ENCODE peak calls at places on chromosomes 4 and X, in five cellular contexts. One of them, this sample, is unnamed.
A peak's percentile ranks its signal among the peaks of the same experiment; 100 is the strongest.

GRCh38 chr4:88843067-88843723 is 145.6 kb upstream of the NAP1L5 start:
- DNase-seq in fibroblast of pulmonary artery: no peak
- DNase-seq in NB4: no peak
- DNase-seq in lower leg skin: no peak
- DNase-seq in neural progenitor cell: no peak
- DNase-seq in this sample: no peak

GRCh38 chr4:83644677-83645639 is 109.0 kb downstream of the GPAT3 start:
- DNase-seq in fibroblast of pulmonary artery: peak; percentile 82
- DNase-seq in NB4: peak; percentile 79
- DNase-seq in lower leg skin: no peak
- DNase-seq in neural progenitor cell: peak; percentile 63
- DNase-seq in this sample: peak; percentile 80

GRCh38 chrX:77014655-77015377 is 432.4 kb upstream of the FGF16 start:
- DNase-seq in fibroblast of pulmonary artery: no peak
- DNase-seq in NB4: peak; percentile 20
- DNase-seq in lower leg skin: no peak
- DNase-seq in neural progenitor cell: peak; percentile 92
- DNase-seq in this sample: no peak

GRCh38 chr4:173211838-173212237 is 43.2 kb downstream of the GALNT7 start:
- DNase-seq in fibroblast of pulmonary artery: peak; percentile 51
- DNase-seq in NB4: peak; percentile 45
- DNase-seq in lower leg skin: no peak
- DNase-seq in neural progenitor cell: no peak
- DNase-seq in this sample: peak; percentile 55

GRCh38 chrX:23907496-23908218 is at the start of the genes APOO and CXorf58:
- DNase-seq in fibroblast of pulmonary artery: peak; percentile 93
- DNase-seq in NB4: peak; percentile 95
- DNase-seq in lower leg skin: peak; percentile 97
- DNase-seq in neural progenitor cell: peak; percentile 99
- DNase-seq in this sample: peak; percentile 88

GRCh38 chr4:142917678-142918077 is 71.6 kb upstream of the INPP4B start:
- DNase-seq in fibroblast of pulmonary artery: no peak
- DNase-seq in NB4: no peak
- DNase-seq in lower leg skin: no peak
- DNase-seq in neural progenitor cell: no peak
- DNase-seq in this sample: no peak

GRCh38 chrX:129842510-129843208 is 1.0 kb downstream of the ZDHHC9 start:
- DNase-seq in fibroblast of pulmonary artery: peak; percentile 49
- DNase-seq in NB4: no peak
- DNase-seq in lower leg skin: no peak
- DNase-seq in neural progenitor cell: peak; percentile 14
- DNase-seq in this sample: peak; percentile 58

GRCh38 chrX:16771483-16772398 is 14.5 kb upstream of the TXLNG start:
- DNase-seq in fibroblast of pulmonary artery: peak; percentile 84
- DNase-seq in NB4: peak; percentile 79
- DNase-seq in lower leg skin: no peak
- DNase-seq in neural progenitor cell: peak; percentile 72
- DNase-seq in this sample: peak; percentile 45

DNA sequence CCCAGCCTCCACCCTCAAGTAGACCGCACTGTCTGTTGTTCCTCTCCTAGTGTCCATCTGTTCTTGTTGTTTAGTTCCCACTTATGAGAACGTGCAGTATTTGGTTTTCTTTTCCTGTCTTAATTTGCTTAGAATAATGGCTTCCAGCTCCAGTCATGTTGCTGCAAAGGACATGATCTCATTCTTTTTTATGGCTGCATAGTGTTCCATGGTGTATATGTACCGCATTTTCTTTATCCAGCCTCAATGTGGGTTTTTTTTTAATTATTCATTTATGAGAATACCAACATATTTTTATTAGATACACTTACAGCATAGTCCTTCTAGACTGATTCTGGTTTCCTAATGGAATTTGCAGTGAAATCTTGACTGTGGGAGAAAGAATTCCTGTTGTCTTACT is 1.3 kb downstream of the VMA21 start:
- DNase-seq in fibroblast of pulmonary artery: no peak
- DNase-seq in NB4: peak; percentile 21
- DNase-seq in lower leg skin: no peak
- DNase-seq in neural progenitor cell: no peak
- DNase-seq in this sample: no peak
- H3K4me3 ChIP-seq in fibroblast of pulmonary artery: peak overlapping the region; percentile 81
- H3K4me3 ChIP-seq in NB4: peak overlapping the region; percentile 96
- H3K4me3 ChIP-seq in lower leg skin: no peak overlapping the region
- H3K4me3 ChIP-seq in neural progenitor cell: peak overlapping the region; percentile 83
- H3K4me3 ChIP-seq in this sample: no peak overlapping the region

DNA sequence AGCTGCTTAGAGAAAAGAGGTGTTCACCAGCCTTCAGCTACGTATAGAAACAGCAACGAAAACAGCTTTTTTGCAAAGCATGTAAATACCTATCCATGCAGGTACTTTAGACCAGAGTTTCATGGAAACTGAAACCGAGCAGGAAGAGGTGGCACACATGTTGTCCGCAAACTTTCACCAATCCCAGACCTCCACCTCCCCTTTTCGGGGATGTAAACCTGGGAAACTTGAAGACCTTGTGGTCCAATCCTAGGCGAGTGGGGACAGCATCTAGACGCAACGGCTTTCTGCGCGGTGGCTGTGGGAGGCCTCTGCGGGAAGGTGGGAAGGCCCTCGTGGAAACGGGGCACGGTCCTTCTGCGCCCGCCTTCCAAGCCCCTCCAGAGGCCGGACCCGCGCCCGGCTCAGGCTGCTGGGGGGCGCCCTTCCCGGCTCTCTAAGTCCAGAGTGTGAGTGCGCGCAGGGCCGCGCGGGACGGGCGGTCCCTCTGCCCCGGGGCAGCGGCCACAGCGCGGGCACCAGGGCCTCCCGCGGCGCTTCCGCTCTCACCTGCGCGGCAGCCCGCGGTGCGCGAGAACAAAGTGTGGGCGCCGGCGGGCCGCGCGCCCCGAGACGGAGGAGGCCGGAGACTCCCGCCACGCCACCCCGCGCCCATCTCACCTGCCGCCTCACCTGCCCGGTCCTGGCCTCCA is 831 bp upstream of the SHROOM2 start:
- DNase-seq in fibroblast of pulmonary artery: no peak
- DNase-seq in NB4: no peak
- DNase-seq in lower leg skin: no peak
- DNase-seq in neural progenitor cell: peak; percentile 44
- DNase-seq in this sample: no peak
- H3K4me3 ChIP-seq in fibroblast of pulmonary artery: peak overlapping the region; percentile 67
- H3K4me3 ChIP-seq in NB4: no peak overlapping the region
- H3K4me3 ChIP-seq in lower leg skin: no peak overlapping the region
- H3K4me3 ChIP-seq in neural progenitor cell: peak overlapping the region; percentile 80
- H3K4me3 ChIP-seq in this sample: no peak overlapping the region

GRCh38 chrX:88613338-88613737 is 133.7 kb upstream of the CPXCR1 start:
- DNase-seq in fibroblast of pulmonary artery: peak; percentile 46
- DNase-seq in NB4: peak; percentile 7
- DNase-seq in lower leg skin: no peak
- DNase-seq in neural progenitor cell: peak; percentile 77
- DNase-seq in this sample: peak; percentile 17

DNA sequence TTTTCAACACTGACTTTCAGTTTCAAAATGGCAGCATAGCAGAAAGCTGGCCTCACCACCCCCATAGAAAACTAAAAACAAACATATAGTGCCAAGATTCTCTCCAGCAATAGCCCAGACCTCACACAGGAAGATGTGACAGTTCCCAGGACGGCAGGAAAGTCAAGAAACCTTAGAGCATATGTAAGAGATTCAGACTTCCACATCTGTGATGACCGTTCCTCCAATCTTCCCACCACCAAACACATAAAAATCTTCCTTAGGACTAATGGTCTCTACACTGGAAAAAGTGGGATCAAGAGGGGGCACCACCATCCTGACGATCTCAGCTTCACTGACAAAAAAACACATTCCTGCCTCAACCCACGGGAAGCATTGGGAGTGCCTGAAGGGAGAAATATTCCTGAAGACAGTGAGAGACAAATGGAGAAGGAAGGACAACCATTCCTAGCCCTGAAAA is 134.1 kb upstream of the CPXCR1 start:
- DNase-seq in fibroblast of pulmonary artery: peak; percentile 13
- DNase-seq in NB4: no peak
- DNase-seq in lower leg skin: no peak
- DNase-seq in neural progenitor cell: peak; percentile 21
- DNase-seq in this sample: no peak
- H3K4me3 ChIP-seq in fibroblast of pulmonary artery: peak overlapping the region; percentile 12
- H3K4me3 ChIP-seq in NB4: no peak overlapping the region
- H3K4me3 ChIP-seq in lower leg skin: no peak overlapping the region
- H3K4me3 ChIP-seq in neural progenitor cell: no peak overlapping the region
- H3K4me3 ChIP-seq in this sample: no peak overlapping the region

DNA sequence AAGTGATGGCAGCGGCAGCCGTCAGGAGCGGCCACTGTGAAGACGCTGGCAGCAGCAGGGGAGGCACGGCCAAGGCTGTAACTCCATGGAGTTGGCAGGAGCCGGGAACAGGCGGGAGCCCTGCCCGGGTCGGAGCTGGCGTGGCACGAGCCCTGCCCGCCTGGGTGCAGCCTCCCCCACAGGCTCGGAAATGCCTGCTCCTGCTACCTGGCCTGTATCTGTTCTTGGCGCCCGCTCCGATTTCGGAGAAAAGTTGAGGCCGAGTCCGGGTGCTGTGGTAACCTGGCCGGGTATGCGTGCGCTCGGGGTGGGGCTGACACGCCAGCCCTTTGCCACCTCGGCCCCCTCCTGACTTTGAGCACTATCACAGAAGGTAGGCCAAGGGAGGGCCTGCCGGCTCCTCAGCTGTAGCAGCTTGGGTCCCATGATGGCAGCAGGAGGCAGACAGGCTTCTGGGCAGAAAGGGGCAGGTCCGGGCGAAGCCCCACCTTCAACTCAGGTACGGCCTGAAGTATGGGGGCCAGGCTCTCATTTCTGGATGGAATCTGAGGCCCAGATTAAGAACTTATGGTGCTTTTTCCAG is 51.2 kb upstream of the SHISA3 start:
- DNase-seq in fibroblast of pulmonary artery: no peak
- DNase-seq in NB4: no peak
- DNase-seq in lower leg skin: no peak
- DNase-seq in neural progenitor cell: no peak
- DNase-seq in this sample: no peak
- H3K4me3 ChIP-seq in fibroblast of pulmonary artery: no peak overlapping the region
- H3K4me3 ChIP-seq in NB4: no peak overlapping the region
- H3K4me3 ChIP-seq in lower leg skin: no peak overlapping the region
- H3K4me3 ChIP-seq in neural progenitor cell: no peak overlapping the region
- H3K4me3 ChIP-seq in this sample: no peak overlapping the region

GRCh38 chr4:15656038-15656470 is 897 bp upstream of the FBXL5 start:
- DNase-seq in fibroblast of pulmonary artery: peak; percentile 33
- DNase-seq in NB4: no peak
- DNase-seq in lower leg skin: no peak
- DNase-seq in neural progenitor cell: peak; percentile 13
- DNase-seq in this sample: peak; percentile 41
- H3K4me3 ChIP-seq in fibroblast of pulmonary artery: peak overlapping the region; percentile 52
- H3K4me3 ChIP-seq in NB4: peak overlapping the region; percentile 3
- H3K4me3 ChIP-seq in lower leg skin: peak overlapping the region; percentile 46
- H3K4me3 ChIP-seq in neural progenitor cell: peak overlapping the region; percentile 93
- H3K4me3 ChIP-seq in this sample: peak overlapping the region; percentile 65

DNA sequence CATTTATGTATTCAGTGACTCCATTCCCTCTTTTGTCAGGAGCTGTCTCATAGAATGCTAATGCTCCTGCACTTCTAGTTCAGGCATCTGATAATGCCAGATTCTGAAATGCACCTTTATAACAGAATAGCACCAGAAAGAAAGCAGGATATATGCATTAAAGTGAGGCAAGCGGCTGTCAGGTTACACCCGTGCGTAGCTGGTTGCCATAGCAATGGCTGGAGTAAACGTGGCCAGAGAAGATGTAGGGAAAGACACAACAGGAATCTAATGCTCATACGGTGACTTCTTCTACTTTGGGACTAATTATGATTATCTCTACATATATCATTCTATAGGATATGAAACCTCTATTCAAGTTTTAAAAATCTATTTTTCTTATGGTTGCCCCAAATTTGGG is 5.9 kb downstream of the EMCN start:
- DNase-seq in fibroblast of pulmonary artery: no peak
- DNase-seq in NB4: no peak
- DNase-seq in lower leg skin: no peak
- DNase-seq in neural progenitor cell: no peak
- DNase-seq in this sample: no peak
- H3K4me3 ChIP-seq in fibroblast of pulmonary artery: no peak overlapping the region
- H3K4me3 ChIP-seq in NB4: no peak overlapping the region
- H3K4me3 ChIP-seq in lower leg skin: no peak overlapping the region
- H3K4me3 ChIP-seq in neural progenitor cell: no peak overlapping the region
- H3K4me3 ChIP-seq in this sample: no peak overlapping the region

DNA sequence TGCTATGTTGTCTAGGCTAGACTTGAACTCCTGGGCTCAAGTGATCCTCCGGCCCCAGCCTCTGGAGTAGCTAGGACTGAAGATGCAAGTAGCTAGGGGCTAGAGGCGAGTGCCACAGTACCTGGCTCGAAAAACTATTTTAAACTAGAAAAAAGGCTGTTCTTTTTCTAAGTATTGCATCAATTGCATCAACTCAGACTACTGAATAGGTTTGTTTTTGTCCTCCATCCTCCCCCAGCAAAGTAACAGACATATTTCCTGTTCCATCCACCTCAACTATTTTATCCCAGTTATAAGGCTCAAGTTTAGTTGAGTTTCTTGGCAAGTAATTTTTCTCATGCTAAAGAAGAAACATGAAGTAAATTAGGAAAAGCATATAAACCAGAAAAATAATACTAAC is 4.1 kb downstream of the SH3RF1 start:
- DNase-seq in fibroblast of pulmonary artery: peak; percentile 52
- DNase-seq in NB4: no peak
- DNase-seq in lower leg skin: no peak
- DNase-seq in neural progenitor cell: no peak
- DNase-seq in this sample: no peak
- H3K4me3 ChIP-seq in fibroblast of pulmonary artery: peak overlapping the region; percentile 0
- H3K4me3 ChIP-seq in NB4: no peak overlapping the region
- H3K4me3 ChIP-seq in lower leg skin: no peak overlapping the region
- H3K4me3 ChIP-seq in neural progenitor cell: peak overlapping the region; percentile 82
- H3K4me3 ChIP-seq in this sample: peak overlapping the region; percentile 58

GRCh38 chr4:177371452-177371851 is 61.8 kb downstream of the NEIL3 start:
- DNase-seq in fibroblast of pulmonary artery: no peak
- DNase-seq in NB4: no peak
- DNase-seq in lower leg skin: no peak
- DNase-seq in neural progenitor cell: no peak
- DNase-seq in this sample: no peak

GRCh38 chr4:177375372-177375771 is 65.7 kb downstream of the NEIL3 start:
- DNase-seq in fibroblast of pulmonary artery: no peak
- DNase-seq in NB4: no peak
- DNase-seq in lower leg skin: no peak
- DNase-seq in neural progenitor cell: no peak
- DNase-seq in this sample: no peak

GRCh38 chr4:177374966-177375365 is 65.3 kb downstream of the NEIL3 start:
- DNase-seq in fibroblast of pulmonary artery: no peak
- DNase-seq in NB4: no peak
- DNase-seq in lower leg skin: no peak
- DNase-seq in neural progenitor cell: peak; percentile 15
- DNase-seq in this sample: no peak

GRCh38 chr4:177367336-177367735 is 57.7 kb downstream of the NEIL3 start:
- DNase-seq in fibroblast of pulmonary artery: peak; percentile 37
- DNase-seq in NB4: peak; percentile 45
- DNase-seq in lower leg skin: no peak
- DNase-seq in neural progenitor cell: peak; percentile 48
- DNase-seq in this sample: peak; percentile 28

GRCh38 chr4:177369372-177369771 is 59.7 kb downstream of the NEIL3 start:
- DNase-seq in fibroblast of pulmonary artery: peak; percentile 59
- DNase-seq in NB4: no peak
- DNase-seq in lower leg skin: no peak
- DNase-seq in neural progenitor cell: no peak
- DNase-seq in this sample: peak; percentile 74
- H3K4me3 ChIP-seq in fibroblast of pulmonary artery: no peak overlapping the region
- H3K4me3 ChIP-seq in NB4: no peak overlapping the region
- H3K4me3 ChIP-seq in lower leg skin: no peak overlapping the region
- H3K4me3 ChIP-seq in neural progenitor cell: no peak overlapping the region
- H3K4me3 ChIP-seq in this sample: no peak overlapping the region

This sample was measured in fibroblast of the aortic adventitia.